ENCODE peak calls at places on chromosomes 6 and 20, in seven cellular contexts. D is ovary; O is mammary epithelial cell; Q is T follicular helper cell; J is ACHN; M is activated naive CD8-positive, alpha-beta T cell treated with anti-CD3 and anti-CD28 coated beads, Interleukin-2, amount 50 U/mL, for 24 hours; X is nucleus accumbens. K is an unnamed sample.

GRCh38 chr20:21808863-21809664 is 103.6 kb downstream of the PAX1 start:
- DNase-seq in D (no peak), M (peak), Q (peak), J (peak), X (peak), O (no peak), K (peak)

GRCh38 chr6:135195045-135195444 is 13.9 kb downstream of the MYB start:
- DNase-seq in J (no peak), Q (no peak), X (no peak), O (no peak), D (no peak), M (no peak), K (no peak)

GRCh38 chr6:134826889-134827737 is 122.8 kb downstream of the ALDH8A1 start:
- DNase-seq in Q (no peak), D (peak), J (no peak), X (no peak), M (no peak), O (peak), K (peak)

GRCh38 chr20:24654425-24654824 is 185.0 kb downstream of the SYNDIG1 start:
- DNase-seq in O (no peak), Q (no peak), X (no peak), M (no peak), J (no peak), D (no peak), K (no peak)

GRCh38 chr6:136784910-136785746 is 7.1 kb downstream of the MAP3K5 start:
- DNase-seq in M (peak), O (no peak), D (peak), Q (no peak), J (no peak), X (no peak), K (peak)

GRCh38 chr6:20086992-20087391 is 125.3 kb downstream of the MBOAT1 start:
- DNase-seq in O (no peak), D (no peak), J (no peak), X (no peak), Q (no peak), M (no peak), K (no peak)

GRCh38 chr20:48691523-48691922 is 136.3 kb downstream of the PREX1 start:
- DNase-seq in M (no peak), X (peak), Q (no peak), D (no peak), J (no peak), O (no peak), K (no peak)

GRCh38 chr6:158825951-158826306 is 6.8 kb upstream of the EZR start:
- DNase-seq in D (peak), J (no peak), O (no peak), M (no peak), X (no peak), Q (no peak), K (no peak)

GRCh38 chr6:122913558-122913957 is 82.5 kb upstream of the CLVS2 start:
- DNase-seq in Q (no peak), M (no peak), O (no peak), D (no peak), X (no peak), J (no peak), K (no peak)

GRCh38 chr6:150310539-150310938 is 58.3 kb upstream of the IYD start:
- DNase-seq in X (no peak), J (no peak), Q (no peak), O (no peak), M (no peak), D (no peak), K (peak)

GRCh38 chr6:107654736-107655135 is 164.8 kb downstream of the SOBP start:
- DNase-seq in M (no peak), J (no peak), D (no peak), X (no peak), Q (no peak), O (no peak), K (no peak)

GRCh38 chr6:63872233-63872632 is 236.6 kb downstream of the PHF3 start:
- DNase-seq in Q (no peak), X (no peak), D (no peak), M (no peak), O (no peak), J (no peak), K (no peak)

GRCh38 chr6:125307150-125307838 is 5.5 kb upstream of the HDDC2 start:
- DNase-seq in O (peak), X (no peak), Q (no peak), J (no peak), M (no peak), D (no peak), K (peak)

GRCh38 chr6:38239719-38240451 is 399.8 kb downstream of the BTBD9 start:
- DNase-seq in M (no peak), D (no peak), O (no peak), X (no peak), J (no peak), Q (no peak), K (peak)

GRCh38 chr6:106051241-106051640 is 34.9 kb upstream of the PRDM1 start:
- DNase-seq in O (no peak), X (no peak), D (no peak), M (no peak), Q (no peak), J (no peak), K (no peak)

GRCh38 chr6:125213936-125214335 is 60.4 kb downstream of the TPD52L1 start:
- DNase-seq in Q (no peak), M (no peak), J (no peak), X (no peak), D (no peak), O (no peak), K (no peak)

GRCh38 chr6:162481938-162482337 is 245.6 kb downstream of the PRKN start:
- DNase-seq in O (no peak), D (no peak), X (no peak), J (no peak), Q (no peak), M (no peak), K (no peak)

GRCh38 chr6:34979218-34979617 is 90.2 kb downstream of the ANKS1A start:
- DNase-seq in J (no peak), X (no peak), D (no peak), M (no peak), Q (no peak), O (no peak), K (no peak)

GRCh38 chr6:388202-388903 is 3.2 kb upstream of the IRF4 start:
- DNase-seq in D (no peak), X (no peak), J (no peak), M (no peak), O (no peak), Q (no peak), K (no peak)

GRCh38 chr20:14922503-14923267 is 585.3 kb upstream of the FLRT3 start:
- DNase-seq in D (no peak), O (no peak), Q (no peak), M (no peak), J (no peak), X (no peak), K (peak)

GRCh38 chr6:4133941-4134838 is 1.2 kb downstream of the ECI2 start:
- DNase-seq in M (peak), J (no peak), X (no peak), O (peak), D (no peak), Q (no peak), K (no peak)

GRCh38 chr20:1897965-1898464 is 2.8 kb downstream of the SIRPA start:
- DNase-seq in M (no peak), D (no peak), J (no peak), X (no peak), Q (no peak), O (no peak), K (no peak)

GRCh38 chr6:159038914-159039884 is 5.6 kb downstream of the TAGAP start:
- DNase-seq in M (no peak), D (no peak), J (no peak), Q (no peak), O (peak), X (no peak), K (peak)

GRCh38 chr6:108748959-108749358 is 99.3 kb upstream of the ARMC2 start:
- DNase-seq in X (no peak), J (no peak), D (no peak), Q (no peak), M (no peak), O (no peak), K (no peak)

GRCh38 chr6:119895626-119896025 is 546.1 kb upstream of the MAN1A1 start:
- DNase-seq in M (no peak), Q (no peak), O (no peak), J (no peak), D (no peak), X (no peak), K (peak)

GRCh38 chr6:137866200-137866913 is 702 bp upstream of the TNFAIP3 start:
- DNase-seq in X (peak), M (peak), D (no peak), O (peak), Q (no peak), J (peak), K (peak)

GRCh38 chr6:161139766-161140553 is 133.9 kb downstream of the AGPAT4 start:
- DNase-seq in O (no peak), D (no peak), J (no peak), M (no peak), X (no peak), Q (no peak), K (peak)

GRCh38 chr20:539848-540247 is 3.7 kb downstream of the CSNK2A1 start:
- DNase-seq in Q (no peak), D (no peak), X (peak), O (peak), M (no peak), J (peak), K (peak)

GRCh38 chr6:44105146-44105545 is 22.1 kb downstream of the MRPL14 start:
- DNase-seq in Q (no peak), M (no peak), J (no peak), X (no peak), D (no peak), O (no peak), K (no peak)

GRCh38 chr6:87473419-87473903 is 687 bp downstream of the SLC35A1 start:
- DNase-seq in M (no peak), J (peak), O (peak), X (no peak), D (no peak), Q (peak), K (peak)

GRCh38 chr6:2899596-2899995 is 3.5 kb downstream of the SERPINB9 start:
- DNase-seq in J (no peak), X (no peak), D (no peak), Q (no peak), M (no peak), O (no peak), K (no peak)

GRCh38 chr20:48262955-48263354 is 477.7 kb upstream of the SULF2 start:
- DNase-seq in J (no peak), D (no peak), Q (no peak), O (no peak), X (no peak), M (no peak), K (no peak)

GRCh38 chr20:13101701-13102100 is 92.9 kb downstream of the SPTLC3 start:
- DNase-seq in M (no peak), Q (no peak), D (no peak), J (no peak), X (no peak), O (no peak), K (peak)

GRCh38 chr6:140779341-140779740 is 1353.4 kb upstream of the GJE1 start:
- DNase-seq in Q (no peak), O (peak), M (no peak), D (no peak), J (no peak), X (no peak), K (no peak)